ENCODE peak calls at places on chromosome 7, in four cellular contexts. O is HCT116, B is fibroblast of pulmonary artery, S is Peyer's patch. N is an unnamed sample.

GRCh38 chr7:101386558-101387199 is 24.0 kb downstream of the COL26A1 start:
- DNase-seq in O (no peak), B (no peak), S (no peak), N (peak)

GRCh38 chr7:6640246-6640721 is 3.2 kb downstream of the ZNF316 start:
- DNase-seq in O (no peak), B (peak), S (no peak), N (no peak)

GRCh38 chr7:131235489-131236317 is 92.0 kb upstream of the MKLN1 start:
- DNase-seq in O (peak), B (peak), S (peak), N (peak)

GRCh38 chr7:145511014-145511413 is 605.6 kb upstream of the CNTNAP2 start:
- DNase-seq in O (no peak), B (no peak), S (no peak), N (no peak)

GRCh38 chr7:134928574-134928973 is 57.7 kb upstream of the AGBL3 start:
- DNase-seq in O (no peak), B (no peak), S (no peak), N (no peak)

GRCh38 chr7:33982425-33982786 is 77.1 kb downstream of the BMPER start:
- DNase-seq in O (peak), B (peak), S (no peak), N (no peak)

GRCh38 chr7:70239930-70240329 is 641.7 kb downstream of the AUTS2 start:
- DNase-seq in O (no peak), B (no peak), S (no peak), N (no peak)

GRCh38 chr7:49773939-49774458 is 561 bp downstream of the VWC2 start:
- DNase-seq in O (no peak), B (no peak), S (no peak), N (no peak)

GRCh38 chr7:71439316-71439715 is 307.4 kb downstream of the GALNT17 start:
- DNase-seq in O (no peak), B (no peak), S (no peak), N (no peak)

GRCh38 chr7:130966246-130967009 is 232.4 kb upstream of the KLF14 start:
- DNase-seq in O (no peak), B (no peak), S (no peak), N (no peak)

GRCh38 chr7:92831716-92832622 is 4.4 kb downstream of the CDK6 start:
- DNase-seq in O (no peak), B (peak), S (no peak), N (no peak)

GRCh38 chr7:125927556-125927955 is 997.9 kb upstream of the POT1 start:
- DNase-seq in O (no peak), B (no peak), S (no peak), N (no peak)

GRCh38 chr7:101986335-101986734 is 168.9 kb downstream of the CUX1 start:
- DNase-seq in O (no peak), B (no peak), S (no peak), N (no peak)

GRCh38 chr7:40772096-40772495 is 637.3 kb downstream of the SUGCT start:
- DNase-seq in O (no peak), B (no peak), S (no peak), N (no peak)

GRCh38 chr7:571096-572012 is 51.7 kb upstream of the PDGFA start:
- DNase-seq in O (no peak), B (no peak), S (no peak), N (no peak)

GRCh38 chr7:64037095-64037494 is 8.1 kb upstream of the ZNF727 start:
- DNase-seq in O (no peak), B (no peak), S (no peak), N (no peak)

GRCh38 chr7:4067874-4068273 is 614.2 kb upstream of the FOXK1 start:
- DNase-seq in O (no peak), B (no peak), S (no peak), N (no peak)

GRCh38 chr7:50204576-50204975 is 99.9 kb upstream of the IKZF1 start:
- DNase-seq in O (no peak), B (no peak), S (no peak), N (no peak)

GRCh38 chr7:327305-327931 is 37.4 kb downstream of the FOXL3 start:
- DNase-seq in O (no peak), B (no peak), S (no peak), N (no peak)

GRCh38 chr7:131502810-131503545 is 53.5 kb downstream of the PODXL start:
- DNase-seq in O (no peak), B (peak), S (no peak), N (no peak)

GRCh38 chr7:139387594-139387993 is 27.9 kb downstream of the LUC7L2 start:
- DNase-seq in O (no peak), B (no peak), S (no peak), N (no peak)

GRCh38 chr7:82257118-82257695 is 186.4 kb downstream of the CACNA2D1 start:
- DNase-seq in O (no peak), B (no peak), S (no peak), N (no peak)

GRCh38 chr7:140175221-140176218 is 1.3 kb downstream of the KDM7A start:
- DNase-seq in O (peak), B (peak), S (peak), N (peak)

GRCh38 chr7:82481499-82482097 is 38.0 kb upstream of the CACNA2D1 start:
- DNase-seq in O (peak), B (peak), S (no peak), N (peak)

GRCh38 chr7:129343099-129343700 is 91.0 kb upstream of the STRIP2 start:
- DNase-seq in O (peak), B (peak), S (no peak), N (peak)

GRCh38 chr7:105623378-105623777 is 42.1 kb upstream of the EFCAB10 start:
- DNase-seq in O (no peak), B (no peak), S (no peak), N (no peak)

GRCh38 chr7:67429735-67430134 is 433.1 kb downstream of the TYW1 start:
- DNase-seq in O (no peak), B (no peak), S (no peak), N (no peak)

GRCh38 chr7:130393095-130393494 is 12.8 kb downstream of the CPA1 start:
- DNase-seq in O (no peak), B (peak), S (no peak), N (no peak)

GRCh38 chr7:102860351-102860811 is 52.4 kb upstream of the LRRC17 start:
- DNase-seq in O (no peak), B (peak), S (no peak), N (peak)

GRCh38 chr7:106039486-106040060 is 72.5 kb downstream of the SYPL1 start:
- DNase-seq in O (no peak), B (peak), S (no peak), N (peak)

GRCh38 chr7:113085781-113086390 is 741 bp downstream of the GPR85 start:
- DNase-seq in O (no peak), B (peak), S (no peak), N (no peak)

GRCh38 chr7:91876391-91877133 is 3.9 kb downstream of the MTERF1 start:
- DNase-seq in O (no peak), B (peak), S (no peak), N (no peak)

GRCh38 chr7:1969459-1970284 is 263.1 kb downstream of the MAD1L1 start:
- DNase-seq in O (no peak), B (no peak), S (no peak), N (no peak)
- TF ChIP-seq CTCF in O (no peak), B (no peak), S (no peak), N (no peak)

DNA sequence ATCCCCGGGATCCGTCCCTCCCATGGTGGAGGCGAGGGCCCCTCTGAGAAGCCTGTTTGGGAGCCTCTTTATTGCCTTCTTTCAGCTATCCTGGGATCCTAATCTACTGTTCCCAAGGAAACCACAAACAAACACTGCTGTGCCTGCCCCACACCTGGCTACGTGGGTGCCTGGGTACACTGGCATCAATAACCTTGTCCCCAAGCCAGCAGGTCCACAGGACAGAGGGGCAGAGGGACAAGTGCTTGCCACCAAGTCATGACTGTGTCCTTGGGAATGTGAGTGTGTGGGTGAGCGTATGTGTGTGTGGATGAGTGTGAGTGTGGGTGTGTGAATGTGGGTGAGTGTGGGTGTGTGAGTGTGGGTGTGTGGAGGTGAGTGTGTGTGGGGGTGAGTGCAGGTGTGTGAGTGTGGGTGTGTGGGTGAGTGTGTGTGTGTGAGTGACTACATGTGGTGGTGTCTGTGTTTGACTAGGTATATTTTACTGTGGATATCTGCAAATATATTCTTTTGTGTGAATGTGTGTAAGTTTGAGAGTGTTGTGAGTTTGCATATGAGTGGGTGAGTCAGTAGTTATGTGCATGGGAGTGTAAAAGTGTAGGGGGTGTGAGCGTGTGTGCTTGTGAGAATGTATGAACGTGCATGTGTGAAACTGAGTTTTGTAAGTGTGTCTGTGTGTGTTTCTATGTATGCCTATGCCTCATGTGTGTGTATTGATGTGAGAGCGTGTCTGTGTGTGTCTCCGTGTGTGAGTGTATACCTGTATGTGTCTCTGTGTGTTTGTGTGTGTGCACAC is 96.1 kb downstream of the TNS3 start:
- DNase-seq in O (no peak), B (no peak), S (peak), N (no peak)
- TF ChIP-seq CTCF in O (no peak), B (no peak), S (no peak), N (no peak)

DNA sequence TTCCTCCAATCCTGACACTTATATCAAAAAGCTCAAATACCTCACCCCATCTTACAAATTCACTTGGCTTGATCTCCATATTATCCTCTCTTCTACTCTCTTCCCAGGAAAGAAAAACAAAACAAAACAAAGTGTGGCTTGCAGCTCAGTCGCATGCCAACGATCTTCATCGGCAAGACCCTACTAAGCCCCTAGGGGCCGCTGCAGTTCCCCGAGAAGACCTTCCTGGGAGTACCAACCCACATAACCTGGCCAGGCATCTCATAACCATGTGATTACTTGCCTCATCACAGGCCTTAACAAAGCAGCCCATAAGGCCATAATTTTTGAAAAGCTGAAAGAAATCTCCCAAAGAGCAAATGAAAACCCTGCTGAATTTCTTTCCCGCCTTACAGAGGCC is 103.7 kb downstream of the ZNF92 start:
- DNase-seq in O (peak), B (no peak), S (no peak), N (no peak)
- TF ChIP-seq CTCF in O (peak), B (no peak), S (no peak), N (no peak)

DNA sequence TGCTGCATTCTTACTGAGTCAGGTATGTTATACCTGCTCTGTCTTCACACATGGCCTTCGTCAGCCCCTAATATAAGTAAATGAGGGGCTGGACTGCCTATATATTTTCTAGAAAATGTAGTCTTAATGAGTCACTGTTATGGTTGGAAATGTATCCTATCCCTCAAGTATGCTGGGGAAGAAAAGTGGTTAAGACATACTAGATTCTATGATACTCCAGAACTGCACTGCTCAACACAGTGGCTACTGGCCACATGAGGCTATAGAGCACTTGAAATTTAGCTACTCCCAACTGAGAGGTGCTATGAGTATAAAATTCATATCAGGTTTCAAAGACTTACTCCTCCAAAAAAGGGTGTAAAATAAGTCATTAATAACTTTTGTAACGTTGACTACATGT is 104.3 kb upstream of the STEAP1B start:
- DNase-seq in O (no peak), B (no peak), S (no peak), N (no peak)
- TF ChIP-seq CTCF in O (no peak), B (no peak), S (no peak), N (no peak)

DNA sequence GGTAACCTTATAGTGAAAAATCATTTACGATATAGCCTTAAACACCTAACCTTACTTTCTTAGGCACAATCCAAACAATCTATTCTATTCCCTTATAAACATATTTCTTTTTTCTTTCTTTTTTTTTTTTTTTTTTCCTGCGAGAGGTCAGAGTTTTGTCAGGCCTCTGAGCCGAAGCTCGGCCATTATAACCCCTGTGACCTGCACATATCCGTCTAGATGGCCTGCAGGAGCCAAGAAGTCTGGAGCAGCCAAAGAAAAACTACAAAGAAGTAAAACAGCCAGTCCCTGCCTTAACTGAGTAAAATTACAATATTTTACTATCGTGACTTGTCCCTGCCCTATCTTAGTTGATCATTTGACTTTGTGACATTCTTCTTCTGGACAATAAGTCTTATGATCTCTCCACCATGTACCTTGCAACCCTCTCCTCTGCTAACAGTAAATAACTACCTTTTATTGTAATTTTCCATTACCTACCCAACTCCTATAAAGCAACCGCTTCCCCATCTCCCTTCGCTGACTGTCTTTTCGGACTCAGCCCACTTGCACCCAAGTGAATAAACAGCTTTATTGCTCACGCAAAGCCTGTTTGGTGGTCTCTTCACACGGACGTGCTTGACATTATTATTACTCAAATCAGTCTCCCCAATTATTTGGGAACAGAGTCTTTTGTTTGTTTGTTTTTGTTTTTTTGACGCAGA is 64.5 kb downstream of the AOAH start:
- DNase-seq in O (no peak), B (no peak), S (no peak), N (no peak)
- TF ChIP-seq CTCF in O (no peak), B (no peak), S (no peak), N (no peak)

GRCh38 chr7:142299226-142299625 is 41.4 kb upstream of the PRSS58 start:
- DNase-seq in O (no peak), B (no peak), S (no peak), N (no peak)

GRCh38 chr7:142298631-142299030 is 40.8 kb upstream of the PRSS58 start:
- DNase-seq in O (no peak), B (no peak), S (no peak), N (no peak)

GRCh38 chr7:142300689-142301088 is 42.8 kb upstream of the PRSS58 start:
- DNase-seq in O (peak), B (no peak), S (no peak), N (no peak)

GRCh38 chr7:142301299-142301698 is 43.4 kb upstream of the PRSS58 start:
- DNase-seq in O (no peak), B (no peak), S (no peak), N (no peak)

DNA sequence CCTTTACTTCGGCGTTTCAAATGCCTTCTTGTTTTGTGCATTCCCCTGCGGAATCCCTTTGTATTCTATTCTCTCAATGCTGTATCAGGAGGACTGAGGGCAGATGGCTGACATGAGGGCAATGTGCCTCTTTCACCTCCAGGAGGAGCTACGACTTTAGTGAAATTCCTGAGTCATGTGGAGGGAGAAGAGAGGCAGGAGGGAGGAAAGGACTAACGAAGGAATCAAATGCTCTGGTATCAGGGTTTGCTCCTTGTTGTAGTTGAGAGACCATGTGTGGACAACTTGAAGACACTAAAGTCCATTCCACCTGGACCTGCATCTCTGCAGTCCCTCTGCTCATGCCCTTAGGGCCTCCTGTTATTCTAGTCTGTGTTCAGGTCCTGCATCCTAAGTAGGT is 40.2 kb upstream of the PRSS58 start:
- DNase-seq in O (peak), B (no peak), S (no peak), N (no peak)
- TF ChIP-seq CTCF in O (peak), B (no peak), S (peak), N (no peak)

DNA sequence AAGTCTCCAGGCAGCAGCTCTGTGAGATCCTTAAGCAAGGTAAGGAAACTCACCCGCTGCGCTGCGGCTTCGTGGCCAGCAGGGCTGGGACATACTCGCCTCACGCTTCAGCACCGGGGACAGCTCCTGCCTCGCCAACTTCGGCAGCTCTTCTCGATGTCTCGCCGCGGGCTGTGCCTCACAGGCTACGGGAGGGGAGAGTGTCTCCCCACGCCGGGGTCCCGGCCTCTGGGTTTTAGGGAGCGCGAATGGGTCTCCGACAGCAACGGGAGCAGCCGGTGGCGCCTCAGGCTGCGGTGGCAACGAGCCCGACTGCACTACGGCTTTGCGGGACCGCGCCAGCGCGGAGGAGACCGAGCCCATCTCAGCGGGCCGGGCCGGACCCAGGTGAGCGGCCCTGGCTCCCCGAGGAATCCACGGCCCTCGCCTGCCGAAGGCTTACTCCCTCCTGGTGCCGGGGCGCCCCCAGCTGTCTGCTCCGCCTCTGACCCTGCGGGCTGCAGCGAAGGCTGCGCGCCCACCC is 62.4 kb downstream of the LSM5 start:
- DNase-seq in O (peak), B (peak), S (peak), N (peak)
- TF ChIP-seq CTCF in O (peak), B (peak), S (peak), N (peak)

DNA sequence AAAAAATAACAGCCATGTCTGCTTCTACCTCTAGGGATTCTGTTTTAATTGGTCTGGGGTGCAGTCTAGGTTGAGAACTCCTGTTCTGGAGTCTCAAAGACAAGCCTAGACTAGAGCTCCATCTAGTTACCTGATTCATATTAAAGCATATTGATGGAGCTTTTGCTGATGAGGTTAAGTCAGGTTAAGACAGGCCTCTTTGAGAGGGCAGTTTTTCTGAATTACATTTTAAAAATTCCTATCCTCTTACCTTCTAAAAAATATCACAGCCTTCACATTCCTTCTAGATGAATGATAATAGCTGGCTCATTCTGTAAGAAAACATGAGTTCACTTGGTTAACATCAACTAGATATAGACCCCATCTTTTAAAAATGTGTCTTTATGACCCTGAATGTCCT is 28.9 kb downstream of the MGAM start:
- DNase-seq in O (no peak), B (no peak), S (no peak), N (no peak)
- TF ChIP-seq CTCF in O (no peak), B (no peak), S (peak), N (no peak)

GRCh38 chr7:27746978-27747377 is 7.0 kb downstream of the TAX1BP1 start:
- DNase-seq in O (no peak), B (no peak), S (no peak), N (no peak)

GRCh38 chr7:27740449-27741086 is 606 bp downstream of the TAX1BP1 start:
- DNase-seq in O (peak), B (peak), S (peak), N (no peak)

GRCh38 chr7:27747969-27748368 is 8.0 kb downstream of the TAX1BP1 start:
- DNase-seq in O (no peak), B (no peak), S (no peak), N (no peak)

GRCh38 chr7:27739914-27740448 is at the start of gene TAX1BP1:
- DNase-seq in O (peak), B (peak), S (peak), N (peak)

GRCh38 chr7:27745064-27745583 is 5.2 kb downstream of the TAX1BP1 start:
- DNase-seq in O (peak), B (peak), S (no peak), N (no peak)
- TF ChIP-seq CTCF in O (peak), B (peak), S (peak), N (peak)